ENCODE peak calls at places on chromosomes 13 and 19, in ten cellular contexts. H is IMR-90, N is ovary, C is mucosa of descending colon, F is cardiac fibroblast, J is GM12878, T is OCI-LY7, W is cardiac muscle cell, B is psoas muscle, R is AG04449. G is an unnamed sample.

GRCh38 chr13:59424661-59425060 is 739.1 kb downstream of the DIAPH3 start:
- DNase-seq in N (no peak), W (peak), R (no peak), C (no peak), J (no peak), F (peak), T (no peak), B (no peak), H (peak), G (no peak)

GRCh38 chr13:114017028-114017630 is 43.3 kb upstream of the C13orf46 start:
- DNase-seq in H (peak), B (no peak), C (no peak), J (no peak), W (peak), R (no peak), T (no peak), N (no peak), F (peak), G (no peak)

GRCh38 chr19:45153339-45154063 is 7.3 kb downstream of the NKPD1 start:
- DNase-seq in T (peak), R (no peak), J (no peak), B (peak), F (peak), H (peak), C (no peak), W (peak), N (peak), G (no peak)

GRCh38 chr13:98775844-98776598 is 23.5 kb upstream of the SLC15A1 start:
- DNase-seq in R (no peak), C (peak), W (no peak), F (no peak), B (no peak), T (no peak), H (peak), J (no peak), N (no peak), G (peak)

GRCh38 chr19:39327990-39328705 is 7.5 kb upstream of the LRFN1 start:
- DNase-seq in N (peak), F (peak), C (peak), B (peak), W (peak), T (peak), J (no peak), R (no peak), H (peak), G (no peak)

GRCh38 chr19:3163230-3163886 is 15.2 kb upstream of the S1PR4 start:
- DNase-seq in N (peak), J (no peak), W (peak), B (peak), C (peak), F (peak), R (no peak), T (peak), H (peak), G (no peak)

GRCh38 chr19:2719910-2720776 is 1.0 kb downstream of the DIRAS1 start:
- DNase-seq in F (peak), J (no peak), H (peak), N (peak), W (peak), B (no peak), C (no peak), T (no peak), R (no peak), G (no peak)

GRCh38 chr13:48412881-48413351 is at the start of gene LPAR6:
- DNase-seq in R (no peak), B (peak), N (peak), C (peak), F (peak), H (peak), T (no peak), J (no peak), W (peak), G (no peak)

GRCh38 chr19:36060430-36060829 is 5.7 kb downstream of the WDR62 start:
- DNase-seq in F (peak), T (peak), J (no peak), W (peak), B (peak), N (peak), H (peak), C (peak), R (no peak), G (no peak)
- TF ChIP-seq CTCF in F (peak), T (peak), J (peak), W (peak), B (peak), N (no peak), H (peak), C (peak), R (peak), G (peak)

DNA sequence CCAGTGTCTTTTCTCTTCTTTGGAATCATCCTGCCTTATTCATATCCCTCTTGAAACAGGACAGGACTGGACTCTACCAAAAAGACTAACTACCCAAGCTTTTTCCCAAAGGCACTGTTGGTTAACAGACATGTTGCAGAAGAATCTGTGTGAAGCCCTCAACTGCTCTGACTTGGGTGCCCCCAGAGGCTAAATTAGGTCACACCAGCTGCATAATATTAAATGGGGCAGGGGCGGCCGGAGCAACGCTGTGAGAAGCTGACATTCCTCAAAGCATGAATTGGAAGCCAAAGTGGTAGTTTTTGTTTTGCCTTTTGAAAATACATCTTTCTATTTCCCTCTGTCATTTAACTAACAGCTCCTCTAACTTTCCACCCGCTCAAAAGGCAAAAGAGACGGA is 185.9 kb downstream of the LHFPL6 start:
- DNase-seq in R (no peak), W (peak), B (no peak), H (no peak), T (peak), J (no peak), C (no peak), F (peak), N (no peak), G (no peak)
- H3K4me3 ChIP-seq in R (no peak), W (no peak), B (no peak), H (no peak), T (no peak), J (no peak), C (no peak), F (no peak), N (no peak), G (no peak)

DNA sequence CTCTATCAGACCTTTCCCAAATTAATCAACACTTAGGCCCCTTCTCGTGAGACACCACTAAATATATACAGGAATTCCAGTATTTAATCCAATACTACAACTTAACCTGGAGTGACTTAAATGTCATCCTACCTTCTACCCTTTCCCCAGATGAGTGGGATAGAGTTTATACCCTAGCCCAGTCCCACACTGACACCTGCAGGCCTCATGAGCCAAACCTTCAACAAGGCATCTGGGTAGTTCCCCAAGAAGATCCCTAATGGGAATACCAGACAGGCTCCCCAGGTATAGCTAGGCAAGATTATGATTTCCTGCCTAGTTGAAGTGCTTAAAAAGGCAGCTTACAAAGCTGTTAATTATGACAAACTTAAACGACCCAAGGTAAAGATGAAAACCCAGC is 15.9 kb downstream of the ZNF83 start:
- DNase-seq in T (no peak), J (no peak), H (no peak), C (no peak), W (no peak), N (no peak), R (no peak), B (no peak), F (no peak), G (no peak)
- TF ChIP-seq CTCF in T (peak), J (no peak), H (no peak), C (no peak), W (no peak), N (no peak), R (no peak), B (no peak), F (no peak), G (no peak)

GRCh38 chr13:33490461-33491327 is 205.1 kb upstream of the STARD13 start:
- DNase-seq in C (no peak), W (peak), N (no peak), B (no peak), T (no peak), F (peak), J (no peak), H (no peak), R (no peak), G (no peak)
- H3K4me3 ChIP-seq in C (no peak), W (no peak), N (no peak), B (no peak), T (no peak), F (no peak), J (no peak), H (no peak), R (no peak), G (no peak)

GRCh38 chr19:49590071-49590970 is 661 bp upstream of the PRR12 start:
- DNase-seq in J (peak), B (peak), F (peak), W (peak), T (peak), N (peak), C (peak), H (peak), R (peak), G (peak)
- TF ChIP-seq CTCF in J (peak), B (no peak), F (no peak), W (peak), T (peak), N (no peak), C (peak), H (peak), R (no peak), G (no peak)

GRCh38 chr19:19356901-19357566 is 36.4 kb downstream of the MAU2 start:
- DNase-seq in N (no peak), J (no peak), B (no peak), H (no peak), F (no peak), W (no peak), C (no peak), T (no peak), R (no peak), G (no peak)

GRCh38 chr19:19355606-19356139 is 35.0 kb downstream of the MAU2 start:
- DNase-seq in W (no peak), T (no peak), F (no peak), H (no peak), C (no peak), R (no peak), B (no peak), J (no peak), N (no peak), G (no peak)

GRCh38 chr19:19356500-19356899 is 35.9 kb downstream of the MAU2 start:
- DNase-seq in W (no peak), J (no peak), F (no peak), C (no peak), B (no peak), T (no peak), N (no peak), H (no peak), R (no peak), G (no peak)

GRCh38 chr19:19362075-19362474 is 41.4 kb downstream of the MAU2 start:
- DNase-seq in J (no peak), F (no peak), T (no peak), W (no peak), N (no peak), R (no peak), B (no peak), C (no peak), H (no peak), G (no peak)

DNA sequence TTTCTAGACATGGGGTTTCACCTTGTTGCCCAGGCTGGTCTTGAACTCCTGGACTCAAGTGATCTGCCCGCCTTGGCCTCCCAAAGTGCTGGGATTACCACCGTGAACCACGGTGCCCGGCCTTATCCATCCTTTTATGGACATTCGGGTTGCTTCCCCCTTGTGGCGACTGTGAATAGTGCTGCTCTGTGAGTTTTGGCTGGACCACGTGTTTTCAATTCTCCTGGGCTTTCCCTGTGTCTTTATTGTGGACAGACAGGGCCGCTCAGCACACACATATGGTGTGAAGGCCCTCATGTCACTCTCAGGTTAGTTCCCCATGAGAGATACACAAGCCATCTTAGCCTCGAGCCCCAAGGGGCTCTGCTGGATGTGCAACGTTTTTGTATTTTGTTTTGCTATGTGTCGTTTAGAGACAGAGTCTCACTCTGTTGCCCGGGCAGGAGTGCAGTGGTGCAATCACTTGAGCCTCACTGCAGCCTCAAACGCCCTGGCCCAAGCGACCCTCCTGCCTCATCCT is 40.5 kb downstream of the MAU2 start:
- DNase-seq in R (peak), B (peak), H (peak), T (peak), W (peak), F (peak), C (peak), N (peak), J (peak), G (no peak)
- H3K4me3 ChIP-seq in R (no peak), B (no peak), H (no peak), T (no peak), W (no peak), F (no peak), C (no peak), N (no peak), J (no peak), G (no peak)

GRCh38 chr19:41408256-41408655 is 10.6 kb downstream of the BCKDHA start:
- DNase-seq in H (no peak), R (no peak), J (no peak), N (no peak), F (no peak), T (peak), B (no peak), W (no peak), C (peak), G (no peak)
- TF ChIP-seq CTCF in H (no peak), R (no peak), J (no peak), N (no peak), F (no peak), T (peak), B (no peak), W (no peak), C (no peak), G (no peak)

GRCh38 chr13:75762967-75763366 is 126.8 kb downstream of the LMO7 start:
- DNase-seq in H (no peak), C (no peak), J (peak), T (no peak), F (no peak), W (no peak), N (no peak), B (no peak), R (no peak), G (no peak)

GRCh38 chr13:75761373-75761772 is 125.2 kb downstream of the LMO7 start:
- DNase-seq in N (no peak), F (peak), W (no peak), C (no peak), R (no peak), H (no peak), T (no peak), B (no peak), J (peak), G (no peak)

GRCh38 chr13:75764251-75764650 is 128.1 kb downstream of the LMO7 start:
- DNase-seq in R (no peak), T (no peak), N (no peak), J (no peak), C (no peak), F (no peak), H (no peak), B (no peak), W (no peak), G (no peak)

GRCh38 chr13:75762066-75762937 is 126.2 kb downstream of the LMO7 start:
- DNase-seq in B (no peak), W (no peak), T (no peak), C (peak), N (no peak), H (peak), F (peak), J (peak), R (no peak), G (no peak)

DNA sequence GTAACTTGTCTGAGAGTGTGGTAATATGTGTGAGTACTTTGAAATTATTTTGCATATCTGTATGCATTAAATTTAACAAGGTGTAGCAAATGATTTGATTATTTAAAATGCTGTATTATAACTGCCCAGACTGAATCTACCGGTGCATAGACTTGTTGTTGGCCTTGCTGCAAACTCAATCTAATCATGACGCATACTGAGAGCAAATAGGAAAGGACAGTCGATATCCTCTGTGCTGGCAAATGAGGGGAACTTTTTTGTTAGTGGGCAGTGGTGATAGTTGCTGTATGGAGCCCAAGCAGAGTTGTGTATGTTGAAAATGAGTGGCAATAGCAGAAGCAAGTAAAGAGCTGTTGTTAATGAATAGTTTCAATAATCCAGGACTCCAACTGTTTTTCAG is 127.4 kb downstream of the LMO7 start:
- DNase-seq in J (no peak), C (no peak), R (no peak), H (no peak), F (no peak), T (no peak), N (no peak), W (no peak), B (no peak), G (no peak)
- H3K4me3 ChIP-seq in J (no peak), C (no peak), R (no peak), H (no peak), F (no peak), T (no peak), N (no peak), W (no peak), B (peak), G (no peak)

DNA sequence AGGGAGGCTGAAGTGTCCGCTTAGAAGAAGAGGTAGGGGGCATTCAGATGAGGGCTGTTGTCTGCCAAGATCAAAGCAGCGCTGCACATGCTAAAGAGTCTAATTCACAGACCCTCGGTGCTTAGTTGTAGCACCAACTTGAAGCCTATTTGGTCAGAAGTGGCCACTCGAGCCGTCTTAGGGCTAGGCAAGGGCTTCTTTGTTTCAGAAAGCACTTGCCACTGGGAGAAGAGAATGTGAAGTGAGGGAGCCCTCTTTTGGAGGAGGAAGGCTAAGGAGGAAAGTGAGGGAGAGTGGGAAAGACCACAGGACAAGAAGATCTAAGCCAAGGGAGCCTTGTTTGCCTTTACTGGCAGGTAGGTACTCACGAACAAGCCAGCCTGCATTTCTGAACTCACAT is 313.4 kb upstream of the TMTC4 start:
- DNase-seq in F (no peak), C (no peak), B (no peak), R (peak), T (no peak), W (no peak), J (no peak), N (no peak), H (peak), G (no peak)
- TF ChIP-seq CTCF in F (no peak), C (no peak), B (no peak), R (peak), T (no peak), W (no peak), J (no peak), N (no peak), H (peak), G (peak)